ENCODE peak calls at places on chromosomes 12 and 14, in eight cellular contexts. One of them, this sample, is unnamed.

GRCh38 chr12:712172-712863 is 40.1 kb upstream of the WNK1 start:
- DNase-seq in naive thymus-derived CD4-positive, alpha-beta T cell: no peak
- DNase-seq in body of pancreas: no peak
- DNase-seq in uterus: no peak
- DNase-seq in adipocyte: peak; percentile 19
- DNase-seq in effector memory CD4-positive, alpha-beta T cell: no peak
- DNase-seq in adrenal gland: no peak
- DNase-seq in lung: no peak
- DNase-seq in this sample: no peak

GRCh38 chr12:57131896-57132744 is 3.8 kb downstream of the LRP1 start:
- DNase-seq in adrenal gland: no peak
- DNase-seq in adipocyte: peak; percentile 44
- DNase-seq in lung: no peak
- DNase-seq in effector memory CD4-positive, alpha-beta T cell: no peak
- DNase-seq in naive thymus-derived CD4-positive, alpha-beta T cell: no peak
- DNase-seq in body of pancreas: no peak
- DNase-seq in uterus: no peak
- DNase-seq in this sample: no peak

GRCh38 chr12:67981236-67982164 is 7.7 kb upstream of the IFNG-AS1 start:
- DNase-seq in uterus: no peak
- DNase-seq in body of pancreas: no peak
- DNase-seq in effector memory CD4-positive, alpha-beta T cell: no peak
- DNase-seq in lung: no peak
- DNase-seq in adipocyte: peak; percentile 60
- DNase-seq in naive thymus-derived CD4-positive, alpha-beta T cell: no peak
- DNase-seq in adrenal gland: peak; percentile 51
- DNase-seq in this sample: no peak

GRCh38 chr14:48983355-48983888 is 602.8 kb downstream of the RPS29 start:
- DNase-seq in adrenal gland: no peak
- DNase-seq in adipocyte: no peak
- DNase-seq in lung: no peak
- DNase-seq in naive thymus-derived CD4-positive, alpha-beta T cell: no peak
- DNase-seq in effector memory CD4-positive, alpha-beta T cell: no peak
- DNase-seq in uterus: no peak
- DNase-seq in body of pancreas: peak; percentile 12
- DNase-seq in this sample: no peak

GRCh38 chr12:96136129-96136528 is 58.0 kb upstream of the ELK3 start:
- DNase-seq in naive thymus-derived CD4-positive, alpha-beta T cell: no peak
- DNase-seq in adipocyte: peak; percentile 45
- DNase-seq in lung: no peak
- DNase-seq in adrenal gland: no peak
- DNase-seq in effector memory CD4-positive, alpha-beta T cell: no peak
- DNase-seq in uterus: no peak
- DNase-seq in body of pancreas: no peak
- DNase-seq in this sample: no peak

GRCh38 chr14:101732128-101732527 is 29.4 kb upstream of the PPP2R5C start:
- DNase-seq in adipocyte: no peak
- DNase-seq in effector memory CD4-positive, alpha-beta T cell: no peak
- DNase-seq in adrenal gland: no peak
- DNase-seq in naive thymus-derived CD4-positive, alpha-beta T cell: no peak
- DNase-seq in body of pancreas: no peak
- DNase-seq in uterus: no peak
- DNase-seq in lung: no peak
- DNase-seq in this sample: no peak

GRCh38 chr12:40672650-40673319 is 19.5 kb upstream of the CNTN1 start:
- DNase-seq in naive thymus-derived CD4-positive, alpha-beta T cell: no peak
- DNase-seq in adipocyte: no peak
- DNase-seq in uterus: no peak
- DNase-seq in adrenal gland: no peak
- DNase-seq in effector memory CD4-positive, alpha-beta T cell: no peak
- DNase-seq in body of pancreas: no peak
- DNase-seq in lung: no peak
- DNase-seq in this sample: no peak

GRCh38 chr14:88613552-88614010 is 50.7 kb downstream of the ZC3H14 start:
- DNase-seq in body of pancreas: peak; percentile 71
- DNase-seq in adrenal gland: no peak
- DNase-seq in uterus: no peak
- DNase-seq in naive thymus-derived CD4-positive, alpha-beta T cell: no peak
- DNase-seq in adipocyte: peak; percentile 3
- DNase-seq in lung: no peak
- DNase-seq in effector memory CD4-positive, alpha-beta T cell: no peak
- DNase-seq in this sample: no peak

GRCh38 chr14:35385042-35385839 is 19.3 kb downstream of the NFKBIA start:
- DNase-seq in lung: peak; percentile 57
- DNase-seq in body of pancreas: peak; percentile 75
- DNase-seq in adrenal gland: peak; percentile 89
- DNase-seq in naive thymus-derived CD4-positive, alpha-beta T cell: no peak
- DNase-seq in effector memory CD4-positive, alpha-beta T cell: no peak
- DNase-seq in adipocyte: peak; percentile 92
- DNase-seq in uterus: peak; percentile 89
- DNase-seq in this sample: peak; percentile 90

GRCh38 chr12:24608637-24609285 is 340.1 kb downstream of the BCAT1 start:
- DNase-seq in adipocyte: no peak
- DNase-seq in effector memory CD4-positive, alpha-beta T cell: no peak
- DNase-seq in uterus: no peak
- DNase-seq in adrenal gland: no peak
- DNase-seq in body of pancreas: no peak
- DNase-seq in lung: no peak
- DNase-seq in naive thymus-derived CD4-positive, alpha-beta T cell: no peak
- DNase-seq in this sample: no peak

GRCh38 chr12:28237423-28237822 is 47.2 kb downstream of the CCDC91 start:
- DNase-seq in naive thymus-derived CD4-positive, alpha-beta T cell: no peak
- DNase-seq in lung: no peak
- DNase-seq in uterus: no peak
- DNase-seq in effector memory CD4-positive, alpha-beta T cell: no peak
- DNase-seq in adipocyte: no peak
- DNase-seq in adrenal gland: no peak
- DNase-seq in body of pancreas: no peak
- DNase-seq in this sample: no peak

GRCh38 chr12:130439250-130439649 is 101.6 kb downstream of the PIWIL1 start:
- DNase-seq in effector memory CD4-positive, alpha-beta T cell: no peak
- DNase-seq in body of pancreas: no peak
- DNase-seq in uterus: no peak
- DNase-seq in naive thymus-derived CD4-positive, alpha-beta T cell: no peak
- DNase-seq in lung: no peak
- DNase-seq in adipocyte: no peak
- DNase-seq in adrenal gland: no peak
- DNase-seq in this sample: no peak

GRCh38 chr12:52633383-52633782 is 15.0 kb upstream of the KRT73 start:
- DNase-seq in effector memory CD4-positive, alpha-beta T cell: no peak
- DNase-seq in naive thymus-derived CD4-positive, alpha-beta T cell: peak; percentile 54
- DNase-seq in adipocyte: no peak
- DNase-seq in lung: no peak
- DNase-seq in uterus: no peak
- DNase-seq in adrenal gland: no peak
- DNase-seq in body of pancreas: no peak
- DNase-seq in this sample: peak; percentile 52

GRCh38 chr12:32305163-32305562 is 94.2 kb upstream of the FGD4 start:
- DNase-seq in lung: no peak
- DNase-seq in adipocyte: peak; percentile 58
- DNase-seq in naive thymus-derived CD4-positive, alpha-beta T cell: peak; percentile 21
- DNase-seq in body of pancreas: no peak
- DNase-seq in uterus: no peak
- DNase-seq in adrenal gland: no peak
- DNase-seq in effector memory CD4-positive, alpha-beta T cell: no peak
- DNase-seq in this sample: no peak

GRCh38 chr12:81627336-81628189 is 131.6 kb downstream of the PPFIA2 start:
- DNase-seq in naive thymus-derived CD4-positive, alpha-beta T cell: no peak
- DNase-seq in effector memory CD4-positive, alpha-beta T cell: no peak
- DNase-seq in adipocyte: peak; percentile 83
- DNase-seq in uterus: no peak
- DNase-seq in adrenal gland: no peak
- DNase-seq in body of pancreas: no peak
- DNase-seq in lung: no peak
- DNase-seq in this sample: no peak

GRCh38 chr14:79567306-79567705 is 644.0 kb downstream of the DIO2 start:
- DNase-seq in lung: no peak
- DNase-seq in body of pancreas: no peak
- DNase-seq in naive thymus-derived CD4-positive, alpha-beta T cell: no peak
- DNase-seq in uterus: no peak
- DNase-seq in adipocyte: no peak
- DNase-seq in effector memory CD4-positive, alpha-beta T cell: no peak
- DNase-seq in adrenal gland: no peak
- DNase-seq in this sample: no peak

GRCh38 chr12:30880061-30880460 is 46.5 kb upstream of the TSPAN11 start:
- DNase-seq in lung: no peak
- DNase-seq in effector memory CD4-positive, alpha-beta T cell: no peak
- DNase-seq in uterus: no peak
- DNase-seq in naive thymus-derived CD4-positive, alpha-beta T cell: no peak
- DNase-seq in body of pancreas: no peak
- DNase-seq in adrenal gland: no peak
- DNase-seq in adipocyte: peak; percentile 66
- DNase-seq in this sample: no peak

GRCh38 chr12:39490500-39491276 is 47.8 kb upstream of the KIF21A start:
- DNase-seq in lung: no peak
- DNase-seq in effector memory CD4-positive, alpha-beta T cell: no peak
- DNase-seq in uterus: no peak
- DNase-seq in naive thymus-derived CD4-positive, alpha-beta T cell: no peak
- DNase-seq in adrenal gland: no peak
- DNase-seq in body of pancreas: no peak
- DNase-seq in adipocyte: peak; percentile 45
- DNase-seq in this sample: no peak

GRCh38 chr12:80316141-80316700 is 127.8 kb upstream of the PTPRQ start:
- DNase-seq in adipocyte: peak; percentile 25
- DNase-seq in uterus: no peak
- DNase-seq in body of pancreas: no peak
- DNase-seq in adrenal gland: no peak
- DNase-seq in naive thymus-derived CD4-positive, alpha-beta T cell: no peak
- DNase-seq in lung: no peak
- DNase-seq in effector memory CD4-positive, alpha-beta T cell: no peak
- DNase-seq in this sample: no peak

DNA sequence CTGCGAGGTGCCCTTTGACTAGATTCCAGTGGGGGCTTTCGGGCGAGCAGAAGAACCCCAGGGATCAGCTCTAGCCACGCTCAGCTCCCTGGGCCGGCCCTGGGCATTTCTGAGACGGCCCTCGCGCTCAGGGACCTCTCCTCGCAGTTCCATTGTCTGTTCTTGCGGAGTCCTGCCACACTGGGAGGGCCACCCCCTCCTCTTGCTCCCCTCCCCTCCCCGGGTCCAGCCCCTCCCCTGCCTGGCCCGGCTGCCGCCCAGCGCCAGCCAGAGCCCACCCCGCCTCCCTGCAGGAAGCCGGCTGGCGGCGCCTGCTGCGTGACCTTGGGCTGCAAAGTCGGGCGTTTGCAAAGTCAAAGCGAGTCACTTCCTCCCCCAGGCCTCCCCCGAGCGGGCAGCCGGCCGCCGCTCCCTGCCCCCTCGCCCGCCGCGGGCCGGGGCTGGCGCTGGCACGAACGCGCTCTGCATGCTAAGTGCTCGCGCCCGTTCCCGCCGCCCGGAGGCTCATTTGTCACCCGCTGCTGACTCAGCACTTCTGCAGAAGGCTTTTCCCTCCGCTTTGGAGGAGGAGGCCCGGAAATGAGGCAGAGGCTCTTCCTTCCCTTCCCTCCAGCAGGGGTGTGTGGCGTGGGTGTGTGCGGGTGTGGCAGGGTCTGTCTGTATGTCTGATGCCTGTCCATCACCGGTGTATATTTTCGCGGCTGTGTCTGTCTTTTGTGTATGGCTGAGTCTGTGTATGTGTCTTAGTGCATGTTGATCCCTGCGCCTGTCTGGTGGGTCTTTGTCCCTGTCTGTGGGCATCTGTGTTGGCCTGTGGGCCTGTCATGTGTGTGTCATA is 72.0 kb downstream of the IRF2BPL start:
- DNase-seq in body of pancreas: peak; percentile 94
- DNase-seq in adrenal gland: peak; percentile 96
- DNase-seq in uterus: peak; percentile 85
- DNase-seq in naive thymus-derived CD4-positive, alpha-beta T cell: peak; percentile 75
- DNase-seq in lung: peak; percentile 91
- DNase-seq in adipocyte: peak; percentile 95
- DNase-seq in effector memory CD4-positive, alpha-beta T cell: peak; percentile 85
- DNase-seq in this sample: peak; percentile 97
- H3K4me3 ChIP-seq in body of pancreas: no peak overlapping the region
- H3K4me3 ChIP-seq in adrenal gland: peak overlapping the region; percentile 32
- H3K4me3 ChIP-seq in uterus: peak overlapping the region; percentile 43
- H3K4me3 ChIP-seq in naive thymus-derived CD4-positive, alpha-beta T cell: peak overlapping the region; percentile 74
- H3K4me3 ChIP-seq in lung: peak overlapping the region; percentile 6
- H3K4me3 ChIP-seq in adipocyte: peak overlapping the region; percentile 77
- H3K4me3 ChIP-seq in effector memory CD4-positive, alpha-beta T cell: peak overlapping the region; percentile 47
- H3K4me3 ChIP-seq in this sample: peak overlapping the region; percentile 45

GRCh38 chr14:52352546-52352945 is 38.4 kb downstream of the PTGER2 start:
- DNase-seq in adipocyte: no peak
- DNase-seq in effector memory CD4-positive, alpha-beta T cell: no peak
- DNase-seq in lung: no peak
- DNase-seq in adrenal gland: no peak
- DNase-seq in body of pancreas: no peak
- DNase-seq in naive thymus-derived CD4-positive, alpha-beta T cell: no peak
- DNase-seq in uterus: no peak
- DNase-seq in this sample: no peak
- H3K4me1 ChIP-seq in adipocyte: peaks cover 66% of the 10 kb centered on the region
- H3K4me1 ChIP-seq in effector memory CD4-positive, alpha-beta T cell: peaks cover 37% of the 10 kb centered on the region
- H3K4me1 ChIP-seq in lung: peaks cover 3% of the 10 kb centered on the region
- H3K4me1 ChIP-seq in adrenal gland: peaks cover 6% of the 10 kb centered on the region
- H3K4me1 ChIP-seq in body of pancreas: peaks cover 6% of the 10 kb centered on the region
- H3K4me1 ChIP-seq in naive thymus-derived CD4-positive, alpha-beta T cell: peaks cover 46% of the 10 kb centered on the region
- H3K4me1 ChIP-seq in uterus: peaks cover 12% of the 10 kb centered on the region
- H3K4me1 ChIP-seq in this sample: peaks cover 3% of the 10 kb centered on the region

GRCh38 chr14:102929349-102930137 is 7.1 kb downstream of the AMN start:
- DNase-seq in lung: no peak
- DNase-seq in adrenal gland: no peak
- DNase-seq in effector memory CD4-positive, alpha-beta T cell: no peak
- DNase-seq in body of pancreas: no peak
- DNase-seq in uterus: no peak
- DNase-seq in naive thymus-derived CD4-positive, alpha-beta T cell: no peak
- DNase-seq in adipocyte: no peak
- DNase-seq in this sample: no peak
- H3K4me3 ChIP-seq in lung: peak overlapping the region; percentile 8
- H3K4me3 ChIP-seq in adrenal gland: peak overlapping the region; percentile 46
- H3K4me3 ChIP-seq in effector memory CD4-positive, alpha-beta T cell: peak overlapping the region; percentile 43
- H3K4me3 ChIP-seq in body of pancreas: no peak overlapping the region
- H3K4me3 ChIP-seq in uterus: peak overlapping the region; percentile 33
- H3K4me3 ChIP-seq in naive thymus-derived CD4-positive, alpha-beta T cell: peak overlapping the region; percentile 56
- H3K4me3 ChIP-seq in adipocyte: peak overlapping the region; percentile 41
- H3K4me3 ChIP-seq in this sample: peak overlapping the region; percentile 57

GRCh38 chr14:103628221-103628683 is 759 bp upstream of the KLC1 start:
- DNase-seq in naive thymus-derived CD4-positive, alpha-beta T cell: no peak
- DNase-seq in body of pancreas: peak; percentile 78
- DNase-seq in lung: peak; percentile 75
- DNase-seq in effector memory CD4-positive, alpha-beta T cell: no peak
- DNase-seq in adipocyte: peak; percentile 91
- DNase-seq in uterus: peak; percentile 69
- DNase-seq in adrenal gland: peak; percentile 79
- DNase-seq in this sample: peak; percentile 40
- H3K4me1 ChIP-seq in naive thymus-derived CD4-positive, alpha-beta T cell: peaks cover 34% of the 10 kb centered on the region
- H3K4me1 ChIP-seq in body of pancreas: peaks cover 30% of the 10 kb centered on the region
- H3K4me1 ChIP-seq in lung: peaks cover 26% of the 10 kb centered on the region
- H3K4me1 ChIP-seq in effector memory CD4-positive, alpha-beta T cell: peaks cover 39% of the 10 kb centered on the region
- H3K4me1 ChIP-seq in adipocyte: peaks cover 35% of the 10 kb centered on the region
- H3K4me1 ChIP-seq in uterus: no peaks in the 10 kb centered on the region
- H3K4me1 ChIP-seq in adrenal gland: peaks cover 47% of the 10 kb centered on the region
- H3K4me1 ChIP-seq in this sample: peaks cover 33% of the 10 kb centered on the region

GRCh38 chr14:72907886-72908285 is 14.0 kb upstream of the DPF3 start:
- DNase-seq in effector memory CD4-positive, alpha-beta T cell: no peak
- DNase-seq in uterus: no peak
- DNase-seq in body of pancreas: no peak
- DNase-seq in adrenal gland: no peak
- DNase-seq in lung: no peak
- DNase-seq in adipocyte: peak; percentile 51
- DNase-seq in naive thymus-derived CD4-positive, alpha-beta T cell: no peak
- DNase-seq in this sample: no peak
- H3K4me3 ChIP-seq in effector memory CD4-positive, alpha-beta T cell: no peak overlapping the region
- H3K4me3 ChIP-seq in uterus: no peak overlapping the region
- H3K4me3 ChIP-seq in body of pancreas: no peak overlapping the region
- H3K4me3 ChIP-seq in adrenal gland: no peak overlapping the region
- H3K4me3 ChIP-seq in lung: no peak overlapping the region
- H3K4me3 ChIP-seq in adipocyte: peak overlapping the region; percentile 11
- H3K4me3 ChIP-seq in naive thymus-derived CD4-positive, alpha-beta T cell: no peak overlapping the region
- H3K4me3 ChIP-seq in this sample: no peak overlapping the region

GRCh38 chr12:29240441-29240840 is 91.4 kb downstream of the FAR2 start:
- DNase-seq in uterus: no peak
- DNase-seq in naive thymus-derived CD4-positive, alpha-beta T cell: no peak
- DNase-seq in adrenal gland: no peak
- DNase-seq in lung: no peak
- DNase-seq in effector memory CD4-positive, alpha-beta T cell: no peak
- DNase-seq in body of pancreas: no peak
- DNase-seq in adipocyte: no peak
- DNase-seq in this sample: no peak
- H3K4me1 ChIP-seq in uterus: no peaks in the 10 kb centered on the region
- H3K4me1 ChIP-seq in naive thymus-derived CD4-positive, alpha-beta T cell: no peaks in the 10 kb centered on the region
- H3K4me1 ChIP-seq in adrenal gland: peaks cover 5% of the 10 kb centered on the region
- H3K4me1 ChIP-seq in lung: peaks cover 5% of the 10 kb centered on the region
- H3K4me1 ChIP-seq in effector memory CD4-positive, alpha-beta T cell: no peaks in the 10 kb centered on the region
- H3K4me1 ChIP-seq in body of pancreas: no peaks in the 10 kb centered on the region
- H3K4me1 ChIP-seq in adipocyte: peaks cover 58% of the 10 kb centered on the region
- H3K4me1 ChIP-seq in this sample: peaks cover 5% of the 10 kb centered on the region